ENCODE peak calls at places on chromosomes 16 and 17, in four cellular contexts. L is HepG2, T is SK-N-SH, S is GM12878. E is an unnamed sample.

GRCh38 chr16:87580855-87581261 is 21.4 kb upstream of the JPH3 start:
- DNase-seq in L (no peak), S (no peak), T (peak; percentile 56), E (peak; percentile 37)

GRCh38 chr17:29584452-29585079 is 4.9 kb downstream of the GIT1 start:
- DNase-seq in S (no peak), L (no peak), T (peak; percentile 25), E (no peak)

GRCh38 chr17:6812295-6812694 is 19.2 kb downstream of the TEKT1 start:
- DNase-seq in T (no peak), L (no peak), S (no peak), E (no peak)

GRCh38 chr17:29857823-29858222 is 72.2 kb downstream of the SSH2 start:
- DNase-seq in S (no peak), T (no peak), L (no peak), E (no peak)

GRCh38 chr17:75864448-75864871 is 9.3 kb upstream of the WBP2 start:
- DNase-seq in S (peak; percentile 77), L (no peak), T (peak; percentile 35), E (peak; percentile 58)

GRCh38 chr17:64187093-64187895 is 57.4 kb upstream of the ERN1 start:
- DNase-seq in T (no peak), L (peak; percentile 96), S (no peak), E (no peak)

GRCh38 chr16:10728035-10728462 is 15.6 kb upstream of the NUBP1 start:
- DNase-seq in S (no peak), L (peak; percentile 70), T (no peak), E (no peak)

GRCh38 chr16:69031877-69032301 is 73.6 kb upstream of the HAS3 start:
- DNase-seq in S (no peak), T (no peak), L (peak; percentile 92), E (no peak)

GRCh38 chr17:29124135-29124930 is 55.9 kb downstream of the MYO18A start:
- DNase-seq in L (peak; percentile 71), S (no peak), T (peak; percentile 80), E (peak; percentile 64)

GRCh38 chr17:11981862-11982261 is 15.4 kb downstream of the ZNF18 start:
- DNase-seq in S (no peak), T (no peak), L (no peak), E (no peak)

GRCh38 chr16:66020061-66020460 is 346.4 kb upstream of the CDH5 start:
- DNase-seq in S (no peak), T (no peak), L (no peak), E (no peak)

GRCh38 chr16:20849587-20850390 is 43.5 kb downstream of the REXO5 start:
- DNase-seq in T (peak; percentile 50), L (peak; percentile 68), S (no peak), E (peak; percentile 47)

GRCh38 chr17:10875984-10876555 is 38.2 kb upstream of the PIRT start:
- DNase-seq in S (no peak), T (peak; percentile 58), L (peak; percentile 40), E (peak; percentile 47)

GRCh38 chr17:41073676-41074075 is 8.0 kb upstream of the KRTAP2-4 start:
- DNase-seq in L (no peak), T (no peak), S (no peak), E (no peak)

GRCh38 chr16:73080931-73081330 is 33.0 kb upstream of the ZFHX3 start:
- DNase-seq in T (no peak), L (no peak), S (no peak), E (no peak)

GRCh38 chr16:81237282-81237681 is 1.2 kb upstream of the BCO1 start:
- DNase-seq in S (no peak), T (no peak), L (no peak), E (no peak)

GRCh38 chr16:85396879-85397871 is 215.9 kb upstream of the GSE1 start:
- DNase-seq in T (no peak), S (no peak), L (peak; percentile 49), E (peak; percentile 75)

GRCh38 chr17:78125138-78125913 is 3.2 kb downstream of the TMC6 start:
- DNase-seq in S (no peak), L (no peak), T (no peak), E (no peak)

GRCh38 chr17:82910770-82911169 is 70.9 kb upstream of the ZNF750 start:
- DNase-seq in L (no peak), T (no peak), S (no peak), E (no peak)

GRCh38 chr17:79931517-79932309 is 92.5 kb upstream of the CBX4 start:
- DNase-seq in T (no peak), S (no peak), L (peak; percentile 91), E (no peak)

GRCh38 chr17:18314059-18314730 is 599 bp downstream of the TOP3A start:
- DNase-seq in L (no peak), S (no peak), T (no peak), E (no peak)

GRCh38 chr17:82278786-82279379 is 5.4 kb upstream of the CSNK1D start:
- DNase-seq in S (no peak), L (no peak), T (no peak), E (no peak)

GRCh38 chr16:60203525-60204124 is 1469.5 kb upstream of the GOT2 start:
- DNase-seq in S (no peak), T (peak; percentile 2), L (no peak), E (no peak)

GRCh38 chr16:11325404-11326083 is 19.7 kb upstream of the RMI2 start:
- DNase-seq in S (peak; percentile 68), L (no peak), T (no peak), E (no peak)

GRCh38 chr17:77779711-77780539 is 178.6 kb upstream of the TNRC6C start:
- DNase-seq in L (no peak), S (no peak), T (peak; percentile 93), E (no peak)

GRCh38 chr17:65174974-65175373 is 37.8 kb downstream of the RGS9 start:
- DNase-seq in S (no peak), T (no peak), L (no peak), E (no peak)

GRCh38 chr17:82642022-82642421 is 6.2 kb downstream of the WDR45B start:
- DNase-seq in S (no peak), L (no peak), T (no peak), E (no peak)

GRCh38 chr16:5064915-5065314 is 841 bp downstream of the C16orf89 start:
- DNase-seq in T (no peak), L (no peak), S (no peak), E (no peak)

GRCh38 chr17:73611630-73612029 is 32.6 kb downstream of the SDK2 start:
- DNase-seq in S (no peak), T (no peak), L (no peak), E (no peak)

GRCh38 chr17:73612074-73612473 is 32.2 kb downstream of the SDK2 start:
- DNase-seq in L (no peak), T (no peak), S (no peak), E (no peak)

GRCh38 chr17:73613947-73614655 is 30.1 kb downstream of the SDK2 start:
- DNase-seq in T (peak; percentile 89), L (no peak), S (no peak), E (no peak)

GRCh38 chr17:73616120-73616872 is 27.9 kb downstream of the SDK2 start:
- DNase-seq in T (no peak), S (no peak), L (no peak), E (no peak)

GRCh38 chr17:73613271-73613941 is 30.8 kb downstream of the SDK2 start:
- DNase-seq in S (no peak), L (no peak), T (peak; percentile 56), E (no peak)
- TF ChIP-seq CHD2 in S (no peak), L (no peak), T (no peak), E (no peak)

GRCh38 chr16:86523166-86523740 is 12.9 kb downstream of the FOXF1 start:
- DNase-seq in S (no peak), T (no peak), L (no peak), E (no peak)
- TF ChIP-seq FOXM1 in S (no peak), T (no peak), L (no peak), E (no peak)

GRCh38 chr17:1714980-1715802 is 5.0 kb upstream of the TLCD2 start:
- DNase-seq in T (peak; percentile 62), S (no peak), L (peak; percentile 84), E (peak; percentile 93)
- TF ChIP-seq CHD2 in T (no peak), S (no peak), L (no peak), E (no peak)

DNA sequence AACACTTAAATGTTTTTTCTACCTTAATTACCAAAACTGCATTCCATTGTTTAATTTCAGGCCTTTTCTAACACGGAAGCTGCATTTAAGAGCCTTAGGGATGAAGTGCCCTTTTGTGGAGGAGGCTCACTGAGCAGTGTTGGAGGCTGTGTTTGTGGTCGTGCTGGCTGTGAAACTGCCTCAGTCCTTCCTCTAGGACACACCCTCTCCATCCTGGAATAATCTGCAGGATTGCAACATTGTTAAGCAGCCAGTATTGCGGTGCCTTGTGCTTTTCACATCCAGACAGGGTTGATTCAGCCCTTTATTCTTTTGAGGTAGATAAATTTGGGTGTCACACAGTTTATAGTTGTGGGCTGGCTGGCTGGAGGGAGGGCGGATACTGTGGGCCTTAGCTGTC is 141.6 kb downstream of the CDRT15L2 start:
- DNase-seq in L (no peak), T (no peak), S (no peak), E (no peak)
- TF ChIP-seq FOXM1 in L (no peak), T (no peak), S (no peak), E (no peak)

GRCh38 chr17:728911-729310 is 3.5 kb upstream of the TLCD3A start:
- DNase-seq in L (no peak), S (no peak), T (no peak), E (no peak)

GRCh38 chr17:732788-733720 is 658 bp downstream of the TLCD3A start:
- DNase-seq in T (peak; percentile 82), S (no peak), L (no peak), E (no peak)

GRCh38 chr17:737561-738113 is 5.2 kb downstream of the TLCD3A start:
- DNase-seq in L (no peak), S (no peak), T (no peak), E (no peak)

GRCh38 chr17:731943-732787 is at the start of gene TLCD3A:
- DNase-seq in L (no peak), S (no peak), T (peak; percentile 95), E (peak; percentile 69)

DNA sequence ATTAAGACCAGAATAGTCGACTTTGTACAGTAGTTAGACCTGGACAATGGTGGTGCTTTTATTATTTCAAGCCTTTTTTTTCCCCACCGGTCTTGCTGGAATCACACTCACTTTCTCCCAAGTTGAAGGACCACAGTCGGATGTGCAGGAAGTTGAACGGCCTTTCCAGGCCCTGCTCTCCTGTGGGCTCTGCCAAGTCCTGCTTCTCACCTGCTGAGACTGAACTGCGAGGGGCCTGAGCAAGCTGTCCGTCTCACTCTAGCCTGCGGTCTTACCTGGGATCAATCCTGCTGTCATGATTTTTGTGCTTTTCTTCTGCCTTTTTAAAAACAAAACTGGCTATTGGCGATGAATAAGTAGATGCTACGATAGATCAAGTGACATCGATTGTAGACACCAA is 1.3 kb downstream of the TLCD3A start:
- DNase-seq in T (no peak), S (no peak), L (no peak), E (no peak)
- TF ChIP-seq CHD2 in T (no peak), S (no peak), L (no peak), E (no peak)

GRCh38 chr16:26569793-26570192 is 496.9 kb upstream of the C16orf82 start:
- DNase-seq in T (no peak), L (peak; percentile 15), S (no peak), E (peak; percentile 18)
- TF ChIP-seq FOXM1 in T (no peak), L (no peak), S (no peak), E (no peak)

E was measured in K562.